ENCODE peak calls at places on chromosomes 12 and 14, in four cellular contexts. X is SK-N-SH, K is brain microvascular endothelial cell, W is H1. N is an unnamed sample.

GRCh38 chr14:105839425-105840265 is 313.3 kb downstream of the TMEM121 start:
- DNase-seq in X (no peak), K (no peak), W (no peak), N (no peak)

GRCh38 chr12:100553851-100554404 is 19.6 kb upstream of the GAS2L3 start:
- DNase-seq in X (no peak), K (no peak), W (no peak), N (no peak)

GRCh38 chr14:66575014-66575413 is 67.1 kb downstream of the GPHN start:
- DNase-seq in X (no peak), K (no peak), W (no peak), N (no peak)

GRCh38 chr12:65607271-65607880 is 216.9 kb upstream of the HMGA2 start:
- DNase-seq in X (no peak), K (no peak), W (no peak), N (no peak)

GRCh38 chr14:35384386-35385041 is 20.0 kb downstream of the NFKBIA start:
- DNase-seq in X (no peak), K (peak), W (no peak), N (no peak)

GRCh38 chr12:44874981-44875416 is 1.1 kb downstream of the NELL2 start:
- DNase-seq in X (peak), K (no peak), W (peak), N (no peak)

GRCh38 chr14:63563370-63564026 is 20.3 kb upstream of the PPP2R5E start:
- DNase-seq in X (peak), K (peak), W (no peak), N (no peak)

GRCh38 chr12:74847169-74847568 is 309.5 kb downstream of the ATXN7L3B start:
- DNase-seq in X (no peak), K (no peak), W (no peak), N (no peak)

GRCh38 chr14:67820428-67820881 is 876 bp downstream of the RAD51B start:
- DNase-seq in X (peak), K (peak), W (no peak), N (no peak)

GRCh38 chr14:68780358-68781160 is 12.3 kb downstream of the ZFP36L1 start:
- DNase-seq in X (no peak), K (no peak), W (no peak), N (no peak)

GRCh38 chr12:57085999-57086950 is 2.6 kb upstream of the NAB2 start:
- DNase-seq in X (peak), K (peak), W (peak), N (no peak)

GRCh38 chr14:56905282-56905681 is 95.0 kb upstream of the OTX2 start:
- DNase-seq in X (no peak), K (no peak), W (no peak), N (no peak)

GRCh38 chr12:90801776-90802175 is 153.2 kb downstream of the CCER1 start:
- DNase-seq in X (no peak), K (peak), W (no peak), N (peak)

GRCh38 chr12:49288412-49288853 is 6.5 kb upstream of the PRPH start:
- DNase-seq in X (peak), K (peak), W (peak), N (no peak)

GRCh38 chr12:19971396-19971802 is 396.9 kb upstream of the PDE3A start:
- DNase-seq in X (no peak), K (peak), W (peak), N (no peak)

GRCh38 chr12:58502236-58502635 is 418.1 kb downstream of the LRIG3 start:
- DNase-seq in X (no peak), K (no peak), W (no peak), N (no peak)

GRCh38 chr12:28933176-28933575 is 215.9 kb upstream of the FAR2 start:
- DNase-seq in X (no peak), K (no peak), W (no peak), N (no peak)

GRCh38 chr12:51926718-51927117 is 19.4 kb downstream of the ACVRL1 start:
- DNase-seq in X (no peak), K (peak), W (no peak), N (no peak)

GRCh38 chr14:73289729-73290128 is 52.4 kb downstream of the PAPLN start:
- DNase-seq in X (no peak), K (no peak), W (no peak), N (no peak)

GRCh38 chr12:118103231-118103600 is 595 bp downstream of the VSIG10 start:
- DNase-seq in X (no peak), K (no peak), W (peak), N (no peak)

GRCh38 chr12:87982208-87982607 is 47.0 kb downstream of the C12orf50 start:
- DNase-seq in X (no peak), K (peak), W (no peak), N (no peak)

GRCh38 chr12:644818-645552 is 18.3 kb downstream of the NINJ2 start:
- DNase-seq in X (no peak), K (no peak), W (no peak), N (no peak)

GRCh38 chr12:15910468-15910863 is 666 bp upstream of the DERA start:
- DNase-seq in X (no peak), K (no peak), W (no peak), N (no peak)

GRCh38 chr14:24259282-24260025 is 3.5 kb downstream of the TGM1 start:
- DNase-seq in X (no peak), K (no peak), W (no peak), N (no peak)

GRCh38 chr14:105124837-105125222 is 43.7 kb downstream of the JAG2 start:
- DNase-seq in X (no peak), K (no peak), W (no peak), N (no peak)

GRCh38 chr12:546920-547845 is 87.4 kb downstream of the B4GALNT3 start:
- DNase-seq in X (peak), K (no peak), W (peak), N (no peak)

GRCh38 chr12:13007496-13008233 is 7.6 kb upstream of the HEBP1 start:
- DNase-seq in X (no peak), K (no peak), W (no peak), N (no peak)

GRCh38 chr12:95259368-95259767 is 41.8 kb downstream of the VEZT start:
- DNase-seq in X (no peak), K (no peak), W (no peak), N (no peak)

GRCh38 chr12:6507102-6507998 is 13.4 kb downstream of the NCAPD2 start:
- DNase-seq in X (no peak), K (peak), W (peak), N (no peak)

GRCh38 chr12:107458163-107458562 is 227.4 kb upstream of the PWP1 start:
- DNase-seq in X (no peak), K (no peak), W (no peak), N (no peak)

GRCh38 chr12:50517456-50518048 is 12.8 kb downstream of the DIP2B start:
- DNase-seq in X (no peak), K (peak), W (no peak), N (peak)

GRCh38 chr12:76183459-76184186 is 99.1 kb upstream of the NAP1L1 start:
- DNase-seq in X (no peak), K (peak), W (no peak), N (peak)

GRCh38 chr12:9717070-9717925 is 15.6 kb downstream of the CLECL1 start:
- DNase-seq in X (no peak), K (no peak), W (no peak), N (no peak)

GRCh38 chr14:104792945-104793702 is 2.4 kb downstream of the AKT1 start:
- DNase-seq in X (no peak), K (no peak), W (peak), N (no peak)

GRCh38 chr12:108099085-108099484 is 30.0 kb upstream of the WSCD2 start:
- DNase-seq in X (no peak), K (no peak), W (no peak), N (no peak)

GRCh38 chr12:48489012-48489411 is 6.7 kb downstream of the C12orf54 start:
- DNase-seq in X (no peak), K (peak), W (no peak), N (peak)

GRCh38 chr12:128745772-128746689 is 77.7 kb downstream of the SLC15A4 start:
- DNase-seq in X (no peak), K (no peak), W (no peak), N (no peak)

GRCh38 chr12:50059440-50060119 is 2.2 kb downstream of the ASIC1 start:
- DNase-seq in X (no peak), K (no peak), W (no peak), N (no peak)

GRCh38 chr12:115966376-115966775 is 311.1 kb downstream of the MED13L start:
- DNase-seq in X (no peak), K (no peak), W (no peak), N (no peak)
- H3K27ac ChIP-seq in X (no peak), K (no peak), W (no peak), N (no peak)

GRCh38 chr14:102922490-102923200 is at the start of gene AMN:
- DNase-seq in X (peak), K (no peak), W (peak), N (no peak)

GRCh38 chr14:102924632-102925588 is 2.4 kb downstream of the AMN start:
- DNase-seq in X (no peak), K (no peak), W (no peak), N (no peak)

GRCh38 chr14:102923201-102923919 is 897 bp downstream of the AMN start:
- DNase-seq in X (no peak), K (no peak), W (no peak), N (no peak)

GRCh38 chr14:102925646-102926045 is 3.2 kb downstream of the AMN start:
- DNase-seq in X (no peak), K (no peak), W (no peak), N (no peak)

GRCh38 chr14:102923920-102924486 is 1.5 kb downstream of the AMN start:
- DNase-seq in X (no peak), K (no peak), W (no peak), N (no peak)
- H3K27ac ChIP-seq in X (no peak), K (no peak), W (no peak), N (no peak)

GRCh38 chr12:3698218-3698974 is 54.5 kb downstream of the CRACR2A start:
- DNase-seq in X (peak), K (peak), W (no peak), N (peak)
- H3K27ac ChIP-seq in X (peak), K (peak), W (no peak), N (peak)

GRCh38 chr12:93440043-93440835 is 1.5 kb downstream of the UBE2N start:
- DNase-seq in X (no peak), K (no peak), W (no peak), N (no peak)
- H3K27ac ChIP-seq in X (peak), K (peak), W (no peak), N (peak)

DNA sequence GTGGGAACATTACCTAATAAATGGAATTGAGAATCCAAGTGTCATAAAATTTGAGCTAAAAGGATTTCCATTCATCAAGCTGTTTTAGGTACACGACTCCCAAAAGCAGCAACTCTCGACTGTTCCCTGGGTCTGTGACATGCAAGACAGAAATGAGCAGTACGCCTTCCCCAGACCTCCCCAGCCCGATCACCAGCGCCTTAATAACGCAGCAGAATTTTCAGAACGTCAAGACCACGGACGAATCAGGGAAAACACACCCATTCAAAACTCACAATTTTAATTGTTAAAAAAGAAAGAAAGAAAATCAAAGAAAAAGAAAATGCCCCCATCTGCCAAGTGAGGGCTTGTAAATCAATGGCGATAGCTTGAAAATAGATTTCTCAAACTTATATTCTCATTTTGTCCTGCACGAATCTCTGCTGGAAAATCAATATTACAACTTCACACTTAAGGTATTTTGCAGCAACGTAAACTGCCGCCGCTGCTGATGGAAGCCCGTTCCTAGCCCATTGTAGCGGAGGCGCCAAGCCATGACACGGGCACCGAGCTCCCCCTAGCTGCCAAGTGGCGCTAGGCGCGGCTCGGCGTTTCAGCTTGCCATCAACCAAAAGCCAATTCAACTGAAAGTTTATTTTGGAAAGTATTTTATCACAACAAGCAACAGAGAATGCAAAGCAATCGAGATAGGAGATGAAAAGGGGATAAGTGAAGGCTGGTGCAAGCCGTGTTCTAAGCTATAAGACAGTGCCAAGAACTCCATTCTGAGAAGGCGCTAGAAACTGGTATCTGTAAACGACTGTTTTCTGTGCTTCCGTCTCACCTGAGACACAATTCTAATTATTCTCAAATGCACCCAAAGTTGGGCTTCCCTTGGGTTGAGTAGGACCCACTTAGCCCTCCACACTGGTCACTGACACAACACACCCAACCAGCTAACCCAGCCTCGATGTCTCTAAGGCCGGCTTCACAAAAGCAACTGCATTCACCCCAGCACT is 5.5 kb downstream of the BCL11B start:
- DNase-seq in X (peak), K (peak), W (peak), N (no peak)
- H3K27ac ChIP-seq in X (no peak), K (no peak), W (no peak), N (no peak)

N was measured in epithelial cell of prostate.